ENCODE peak calls at places on chromosome 5, in nine cellular contexts. N is stimulated activated CD8-positive, alpha-beta memory T cell treated with anti-CD3 and anti-CD28 coated beads, Interleukin-2, amount 100 ng/mL, for 48 hours; R is COR-L47; Z is T-cell; E is posterior cingulate gyrus; I is HTR-8/SVneo; G is cardiac fibroblast; B is GM03348; V is lung microvascular endothelial cell. Y is an unnamed sample.

GRCh38 chr5:1545798-1546355 is 22.1 kb upstream of the LPCAT1 start:
- DNase-seq in N (no peak), V (no peak), R (peak; percentile 10), B (no peak), E (no peak), Z (no peak), G (no peak), I (no peak), Y (no peak)

GRCh38 chr5:82375488-82376294 is 97.5 kb upstream of the RPS23 start:
- DNase-seq in I (no peak), E (no peak), V (no peak), G (no peak), R (peak; percentile 32), N (no peak), B (no peak), Z (no peak), Y (no peak)

GRCh38 chr5:143920772-143921171 is 108.8 kb downstream of the HMHB1 start:
- DNase-seq in E (no peak), N (no peak), V (peak; percentile 15), Z (no peak), G (no peak), B (no peak), R (no peak), I (peak; percentile 12), Y (no peak)

GRCh38 chr5:67974054-67974453 is 241.5 kb upstream of the PIK3R1 start:
- DNase-seq in B (no peak), Z (no peak), G (no peak), R (no peak), N (no peak), V (no peak), I (no peak), E (no peak), Y (no peak)

GRCh38 chr5:157100140-157100679 is 8.6 kb downstream of the HAVCR2 start:
- DNase-seq in E (no peak), I (no peak), V (no peak), N (no peak), G (peak; percentile 61), B (peak; percentile 29), Z (no peak), R (no peak), Y (no peak)

GRCh38 chr5:146340260-146341081 is 1.8 kb downstream of the POU4F3 start:
- DNase-seq in E (peak; percentile 40), B (peak; percentile 80), N (no peak), Z (no peak), I (peak; percentile 71), G (peak; percentile 73), R (no peak), V (peak; percentile 69), Y (no peak)

GRCh38 chr5:80083115-80083890 is 48.2 kb downstream of the THBS4 start:
- DNase-seq in I (peak; percentile 78), B (peak; percentile 88), V (peak; percentile 61), G (peak; percentile 82), Z (no peak), E (peak; percentile 39), N (no peak), R (peak; percentile 58), Y (peak; percentile 65)

GRCh38 chr5:178502401-178503100 is 87.6 kb downstream of the COL23A1 start:
- DNase-seq in R (no peak), N (no peak), B (no peak), Z (no peak), G (no peak), V (no peak), I (no peak), E (no peak), Y (no peak)

GRCh38 chr5:159971038-159971437 is 37.9 kb upstream of the TTC1 start:
- DNase-seq in R (no peak), B (peak; percentile 45), G (peak; percentile 36), V (no peak), I (no peak), N (no peak), Z (no peak), E (no peak), Y (no peak)

GRCh38 chr5:9358961-9359686 is 186.8 kb downstream of the SEMA5A start:
- DNase-seq in E (no peak), I (peak; percentile 69), B (peak; percentile 67), Z (no peak), V (no peak), N (no peak), R (no peak), G (peak; percentile 82), Y (no peak)

GRCh38 chr5:132417010-132417439 is 47.5 kb downstream of the SLC22A5 start:
- DNase-seq in I (no peak), N (no peak), B (no peak), G (no peak), E (peak; percentile 45), R (no peak), V (no peak), Z (no peak), Y (peak; percentile 55)

GRCh38 chr5:10452768-10453331 is 11.2 kb downstream of the ROPN1L start:
- DNase-seq in Z (no peak), V (peak; percentile 91), N (no peak), E (no peak), G (peak; percentile 91), I (peak; percentile 97), B (peak; percentile 89), R (peak; percentile 57), Y (no peak)

GRCh38 chr5:81181576-81182316 is 51.4 kb upstream of the CKMT2 start:
- DNase-seq in N (no peak), V (no peak), I (no peak), G (no peak), Z (no peak), B (no peak), R (no peak), E (no peak), Y (no peak)

GRCh38 chr5:77867194-77867691 is 91.1 kb upstream of the TBCA start:
- DNase-seq in N (no peak), V (peak; percentile 25), I (no peak), R (no peak), Z (no peak), B (peak; percentile 54), G (peak; percentile 45), E (no peak), Y (no peak)

GRCh38 chr5:179802950-179803562 is 3.6 kb downstream of the MGAT4B start:
- DNase-seq in Z (no peak), R (peak; percentile 92), G (no peak), B (no peak), E (no peak), I (no peak), N (no peak), V (no peak), Y (no peak)